ENCODE peak calls at places on chromosome 17, in six cellular contexts. N is left ventricle myocardium inferior, Z is right lobe of liver, B is thoracic aorta, J is body of pancreas, H is neural crest cell. Y is an unnamed sample.

GRCh38 chr17:47423406-47424295 is 99.9 kb downstream of the EFCAB13 start:
- DNase-seq in N (peak; percentile 12), Z (peak; percentile 67), B (no peak), J (peak; percentile 38), H (peak; percentile 3), Y (peak; percentile 34)

GRCh38 chr17:2054262-2054739 is 602 bp upstream of the HIC1 start:
- DNase-seq in N (no peak), Z (no peak), B (no peak), J (no peak), H (no peak), Y (peak; percentile 52)

GRCh38 chr17:47883589-47884426 is 12.2 kb upstream of the SP2 start:
- DNase-seq in N (no peak), Z (peak; percentile 4), B (no peak), J (no peak), H (no peak), Y (no peak)

GRCh38 chr17:66177048-66177447 is 14.9 kb downstream of the CEP112 start:
- DNase-seq in N (no peak), Z (no peak), B (no peak), J (no peak), H (no peak), Y (no peak)

GRCh38 chr17:49739662-49740271 is 24.2 kb downstream of the FAM117A start:
- DNase-seq in N (peak; percentile 84), Z (peak; percentile 91), B (peak; percentile 26), J (peak; percentile 77), H (no peak), Y (no peak)

GRCh38 chr17:67449885-67450755 is 73.0 kb downstream of the PITPNC1 start:
- DNase-seq in N (no peak), Z (no peak), B (no peak), J (no peak), H (no peak), Y (no peak)

GRCh38 chr17:74901353-74902145 is 8.1 kb upstream of the FADS6 start:
- DNase-seq in N (no peak), Z (no peak), B (no peak), J (no peak), H (no peak), Y (no peak)

GRCh38 chr17:28720247-28720996 is 637 bp downstream of the RPL23A start:
- DNase-seq in N (no peak), Z (no peak), B (no peak), J (no peak), H (no peak), Y (no peak)

GRCh38 chr17:3687949-3688614 is 7.9 kb downstream of the P2RX5 start:
- DNase-seq in N (no peak), Z (no peak), B (no peak), J (no peak), H (no peak), Y (no peak)

GRCh38 chr17:19753049-19753444 is 4.9 kb upstream of the ALDH3A1 start:
- DNase-seq in N (peak; percentile 55), Z (peak; percentile 93), B (peak; percentile 62), J (no peak), H (no peak), Y (no peak)

GRCh38 chr17:75776399-75777242 is 8.0 kb upstream of the UNK start:
- DNase-seq in N (no peak), Z (no peak), B (no peak), J (peak; percentile 45), H (no peak), Y (no peak)

GRCh38 chr17:38320482-38320881 is 23.3 kb downstream of the GPR179 start:
- DNase-seq in N (no peak), Z (no peak), B (no peak), J (no peak), H (no peak), Y (no peak)

GRCh38 chr17:21126645-21127507 is at the start of gene DHRS7B:
- DNase-seq in N (peak; percentile 96), Z (peak; percentile 97), B (peak; percentile 84), J (peak; percentile 97), H (peak; percentile 94), Y (peak; percentile 98)

GRCh38 chr17:1294157-1294717 is 14.8 kb downstream of the TRARG1 start:
- DNase-seq in N (no peak), Z (no peak), B (no peak), J (no peak), H (no peak), Y (no peak)

GRCh38 chr17:44345497-44346026 is 460 bp downstream of the GRN start:
- DNase-seq in N (no peak), Z (no peak), B (no peak), J (peak; percentile 45), H (peak; percentile 61), Y (peak; percentile 67)

GRCh38 chr17:6279659-6280058 is 155.3 kb downstream of the AIPL1 start:
- DNase-seq in N (no peak), Z (no peak), B (no peak), J (peak; percentile 11), H (no peak), Y (no peak)
- TF ChIP-seq CTCF in N (no peak), Z (no peak), B (no peak), J (no peak), H (peak; percentile 59), Y (no peak)

GRCh38 chr17:81666092-81666341 is 388 bp downstream of the OXLD1 start:
- DNase-seq in N (no peak), Z (no peak), B (no peak), J (no peak), H (no peak), Y (no peak)

GRCh38 chr17:81666342-81667191 is at the start of the genes CCDC137 and OXLD1:
- DNase-seq in N (peak; percentile 98), Z (peak; percentile 98), B (peak; percentile 83), J (peak; percentile 95), H (peak; percentile 89), Y (peak; percentile 98)

GRCh38 chr17:81665205-81666091 is 957 bp downstream of the OXLD1 start:
- DNase-seq in N (no peak), Z (no peak), B (no peak), J (no peak), H (no peak), Y (no peak)

GRCh38 chr17:81664051-81664470 is 2.3 kb downstream of the OXLD1 start:
- DNase-seq in N (no peak), Z (no peak), B (no peak), J (no peak), H (no peak), Y (no peak)

GRCh38 chr17:81667754-81668153 is 1.2 kb downstream of the CCDC137 start:
- DNase-seq in N (no peak), Z (no peak), B (no peak), J (no peak), H (no peak), Y (peak; percentile 39)
- TF ChIP-seq CTCF in N (no peak), Z (no peak), B (no peak), J (no peak), H (no peak), Y (no peak)

GRCh38 chr17:39672522-39673334 is 4.5 kb downstream of the PNMT start:
- DNase-seq in N (no peak), Z (peak; percentile 46), B (no peak), J (no peak), H (no peak), Y (no peak)
- TF ChIP-seq CTCF in N (no peak), Z (no peak), B (no peak), J (peak; percentile 0), H (no peak), Y (peak; percentile 28)

DNA sequence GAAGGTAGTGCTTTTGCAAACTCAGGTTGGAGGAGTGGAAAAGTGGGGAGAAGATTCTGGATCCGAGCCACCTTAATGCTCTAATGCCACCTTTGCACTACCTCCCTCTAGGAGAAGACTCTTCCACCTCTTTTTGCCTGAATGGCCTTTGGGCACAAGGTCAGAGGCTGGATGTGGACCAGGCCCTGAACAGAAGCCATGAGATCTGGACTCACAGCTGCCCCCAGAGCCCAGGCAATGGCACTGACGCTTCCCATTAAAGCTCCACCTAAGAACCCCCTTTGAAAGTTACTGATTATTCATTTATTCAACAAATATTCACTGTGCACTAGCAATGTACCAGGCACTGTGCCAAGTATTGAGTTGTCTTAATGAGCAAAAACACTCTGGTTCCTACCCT is 3.2 kb downstream of the SHBG start:
- DNase-seq in N (no peak), Z (peak; percentile 78), B (no peak), J (no peak), H (no peak), Y (no peak)
- TF ChIP-seq CTCF in N (no peak), Z (peak; percentile 30), B (no peak), J (no peak), H (no peak), Y (no peak)

GRCh38 chr17:77437747-77438146 is 297.0 kb downstream of the SEC14L1 start:
- DNase-seq in N (no peak), Z (no peak), B (no peak), J (no peak), H (no peak), Y (no peak)
- TF ChIP-seq CTCF in N (no peak), Z (no peak), B (no peak), J (no peak), H (no peak), Y (no peak)

GRCh38 chr17:79485991-79486390 is 124.9 kb downstream of the RBFOX3 start:
- DNase-seq in N (no peak), Z (no peak), B (no peak), J (no peak), H (no peak), Y (no peak)

GRCh38 chr17:79483842-79484241 is 127.0 kb downstream of the RBFOX3 start:
- DNase-seq in N (no peak), Z (no peak), B (no peak), J (no peak), H (no peak), Y (no peak)

GRCh38 chr17:79484600-79485398 is 126.1 kb downstream of the RBFOX3 start:
- DNase-seq in N (no peak), Z (no peak), B (no peak), J (no peak), H (no peak), Y (peak; percentile 47)

GRCh38 chr17:79485399-79485985 is 125.4 kb downstream of the RBFOX3 start:
- DNase-seq in N (no peak), Z (no peak), B (no peak), J (no peak), H (no peak), Y (no peak)

DNA sequence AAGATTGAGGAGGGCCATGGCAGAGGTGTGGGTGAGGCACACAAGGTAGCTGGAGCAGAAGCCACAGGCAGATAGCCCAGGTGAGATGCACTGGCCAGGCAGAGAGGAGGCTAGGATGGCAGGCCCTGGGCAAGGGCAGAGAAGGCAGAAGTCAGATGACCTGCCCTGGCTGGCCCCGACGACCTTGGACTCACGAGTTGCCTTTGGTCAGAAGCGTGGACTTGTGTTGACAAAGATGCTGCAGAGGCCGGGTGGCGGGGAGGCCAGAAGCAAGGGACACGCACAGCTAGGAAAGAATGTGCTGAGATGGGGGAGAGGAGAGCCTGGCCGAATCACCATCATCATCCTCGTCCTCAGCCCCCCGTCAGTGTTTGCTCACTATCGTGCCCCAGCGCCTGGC is 123.7 kb downstream of the RBFOX3 start:
- DNase-seq in N (no peak), Z (no peak), B (no peak), J (no peak), H (no peak), Y (no peak)
- TF ChIP-seq CTCF in N (no peak), Z (no peak), B (no peak), J (no peak), H (no peak), Y (no peak)

Y was measured in glutamatergic neuron.